ENCODE peak calls at places on chromosomes 16 and 17, in seven cellular contexts. One of them, this sample, is unnamed.

GRCh38 chr17:68599091-68599872 is 1.9 kb downstream of the FAM20A start:
- DNase-seq in fibroblast of the aortic adventitia: peak; percentile 84
- DNase-seq in HS-5: peak; percentile 80
- DNase-seq in RWPE1: no peak
- DNase-seq in breast epithelium: no peak
- DNase-seq in SK-N-DZ: no peak
- DNase-seq in T-helper 17 cell: no peak
- DNase-seq in this sample: no peak

GRCh38 chr16:80899804-80900592 is 95.6 kb upstream of the CDYL2 start:
- DNase-seq in HS-5: peak; percentile 2
- DNase-seq in T-helper 17 cell: no peak
- DNase-seq in RWPE1: no peak
- DNase-seq in fibroblast of the aortic adventitia: peak; percentile 98
- DNase-seq in breast epithelium: peak; percentile 83
- DNase-seq in SK-N-DZ: peak; percentile 41
- DNase-seq in this sample: no peak

GRCh38 chr16:8712589-8713361 is 38.4 kb downstream of the ABAT start:
- DNase-seq in breast epithelium: no peak
- DNase-seq in HS-5: no peak
- DNase-seq in T-helper 17 cell: no peak
- DNase-seq in RWPE1: no peak
- DNase-seq in SK-N-DZ: peak; percentile 96
- DNase-seq in fibroblast of the aortic adventitia: no peak
- DNase-seq in this sample: peak; percentile 90

GRCh38 chr17:81043725-81044427 is 8.9 kb downstream of the BAIAP2 start:
- DNase-seq in RWPE1: peak; percentile 92
- DNase-seq in T-helper 17 cell: no peak
- DNase-seq in breast epithelium: peak; percentile 90
- DNase-seq in HS-5: no peak
- DNase-seq in fibroblast of the aortic adventitia: peak; percentile 27
- DNase-seq in SK-N-DZ: no peak
- DNase-seq in this sample: no peak

GRCh38 chr16:3582276-3583165 is 5.3 kb upstream of the NLRC3 start:
- DNase-seq in breast epithelium: no peak
- DNase-seq in T-helper 17 cell: no peak
- DNase-seq in SK-N-DZ: no peak
- DNase-seq in fibroblast of the aortic adventitia: no peak
- DNase-seq in HS-5: no peak
- DNase-seq in RWPE1: no peak
- DNase-seq in this sample: no peak

GRCh38 chr17:74373838-74374606 is 6.7 kb downstream of the GPR142 start:
- DNase-seq in breast epithelium: no peak
- DNase-seq in SK-N-DZ: peak; percentile 43
- DNase-seq in RWPE1: no peak
- DNase-seq in T-helper 17 cell: no peak
- DNase-seq in HS-5: no peak
- DNase-seq in fibroblast of the aortic adventitia: no peak
- DNase-seq in this sample: peak; percentile 41

GRCh38 chr17:6793748-6794493 is 17.9 kb downstream of the FBXO39 start:
- DNase-seq in breast epithelium: no peak
- DNase-seq in T-helper 17 cell: no peak
- DNase-seq in SK-N-DZ: no peak
- DNase-seq in fibroblast of the aortic adventitia: no peak
- DNase-seq in HS-5: no peak
- DNase-seq in RWPE1: no peak
- DNase-seq in this sample: no peak

GRCh38 chr17:13725286-13725990 is 123.7 kb upstream of the HS3ST3A1 start:
- DNase-seq in HS-5: no peak
- DNase-seq in RWPE1: peak; percentile 7
- DNase-seq in breast epithelium: no peak
- DNase-seq in T-helper 17 cell: no peak
- DNase-seq in SK-N-DZ: no peak
- DNase-seq in fibroblast of the aortic adventitia: peak; percentile 49
- DNase-seq in this sample: no peak

GRCh38 chr16:48383877-48384304 is 1.3 kb downstream of the SIAH1 start:
- DNase-seq in RWPE1: peak; percentile 18
- DNase-seq in breast epithelium: no peak
- DNase-seq in fibroblast of the aortic adventitia: no peak
- DNase-seq in HS-5: no peak
- DNase-seq in SK-N-DZ: peak; percentile 45
- DNase-seq in T-helper 17 cell: no peak
- DNase-seq in this sample: no peak

GRCh38 chr17:29596811-29597210 is 3.9 kb downstream of the ANKRD13B start:
- DNase-seq in HS-5: no peak
- DNase-seq in T-helper 17 cell: no peak
- DNase-seq in RWPE1: no peak
- DNase-seq in fibroblast of the aortic adventitia: no peak
- DNase-seq in breast epithelium: no peak
- DNase-seq in SK-N-DZ: no peak
- DNase-seq in this sample: no peak

GRCh38 chr16:52399116-52399515 is 147.8 kb downstream of the TOX3 start:
- DNase-seq in SK-N-DZ: no peak
- DNase-seq in breast epithelium: no peak
- DNase-seq in RWPE1: no peak
- DNase-seq in T-helper 17 cell: no peak
- DNase-seq in HS-5: no peak
- DNase-seq in fibroblast of the aortic adventitia: no peak
- DNase-seq in this sample: no peak

GRCh38 chr17:18145811-18146210 is 37.3 kb downstream of the MYO15A start:
- DNase-seq in T-helper 17 cell: no peak
- DNase-seq in SK-N-DZ: no peak
- DNase-seq in breast epithelium: no peak
- DNase-seq in RWPE1: no peak
- DNase-seq in HS-5: no peak
- DNase-seq in fibroblast of the aortic adventitia: no peak
- DNase-seq in this sample: no peak

GRCh38 chr16:48542966-48543365 is 67.0 kb downstream of the N4BP1 start:
- DNase-seq in SK-N-DZ: no peak
- DNase-seq in breast epithelium: no peak
- DNase-seq in T-helper 17 cell: no peak
- DNase-seq in fibroblast of the aortic adventitia: no peak
- DNase-seq in RWPE1: no peak
- DNase-seq in HS-5: no peak
- DNase-seq in this sample: no peak

GRCh38 chr16:52086901-52087300 is 460.0 kb downstream of the TOX3 start:
- DNase-seq in HS-5: no peak
- DNase-seq in fibroblast of the aortic adventitia: no peak
- DNase-seq in T-helper 17 cell: no peak
- DNase-seq in SK-N-DZ: no peak
- DNase-seq in breast epithelium: no peak
- DNase-seq in RWPE1: no peak
- DNase-seq in this sample: no peak

GRCh38 chr17:3529817-3530741 is 27.5 kb downstream of the TRPV3 start:
- DNase-seq in breast epithelium: no peak
- DNase-seq in T-helper 17 cell: no peak
- DNase-seq in HS-5: no peak
- DNase-seq in fibroblast of the aortic adventitia: peak; percentile 96
- DNase-seq in RWPE1: no peak
- DNase-seq in SK-N-DZ: no peak
- DNase-seq in this sample: no peak

GRCh38 chr16:55508941-55509920 is at the start of gene LPCAT2:
- DNase-seq in T-helper 17 cell: no peak
- DNase-seq in RWPE1: peak; percentile 92
- DNase-seq in fibroblast of the aortic adventitia: peak; percentile 90
- DNase-seq in SK-N-DZ: no peak
- DNase-seq in breast epithelium: peak; percentile 69
- DNase-seq in HS-5: peak; percentile 54
- DNase-seq in this sample: no peak

GRCh38 chr16:14155572-14156213 is 84.6 kb downstream of the MRTFB start:
- DNase-seq in SK-N-DZ: no peak
- DNase-seq in HS-5: no peak
- DNase-seq in breast epithelium: no peak
- DNase-seq in fibroblast of the aortic adventitia: no peak
- DNase-seq in T-helper 17 cell: no peak
- DNase-seq in RWPE1: no peak
- DNase-seq in this sample: no peak

GRCh38 chr17:45353047-45353446 is 36.2 kb upstream of the MAP3K14 start:
- DNase-seq in breast epithelium: no peak
- DNase-seq in T-helper 17 cell: no peak
- DNase-seq in fibroblast of the aortic adventitia: no peak
- DNase-seq in RWPE1: no peak
- DNase-seq in HS-5: no peak
- DNase-seq in SK-N-DZ: no peak
- DNase-seq in this sample: no peak

GRCh38 chr17:70060415-70060814 is 14.6 kb upstream of the KCNJ16 start:
- DNase-seq in breast epithelium: no peak
- DNase-seq in T-helper 17 cell: no peak
- DNase-seq in RWPE1: no peak
- DNase-seq in HS-5: no peak
- DNase-seq in fibroblast of the aortic adventitia: peak; percentile 75
- DNase-seq in SK-N-DZ: no peak
- DNase-seq in this sample: no peak

GRCh38 chr17:15261063-15261817 is 3.9 kb downstream of the PMP22 start:
- DNase-seq in T-helper 17 cell: no peak
- DNase-seq in SK-N-DZ: no peak
- DNase-seq in RWPE1: no peak
- DNase-seq in fibroblast of the aortic adventitia: peak; percentile 63
- DNase-seq in breast epithelium: peak; percentile 52
- DNase-seq in HS-5: no peak
- DNase-seq in this sample: no peak

GRCh38 chr16:53045554-53046250 is 7.0 kb downstream of the CHD9NB start:
- DNase-seq in HS-5: no peak
- DNase-seq in T-helper 17 cell: no peak
- DNase-seq in SK-N-DZ: no peak
- DNase-seq in RWPE1: no peak
- DNase-seq in breast epithelium: no peak
- DNase-seq in fibroblast of the aortic adventitia: no peak
- DNase-seq in this sample: no peak

GRCh38 chr17:47295874-47296255 is 27.9 kb upstream of the EFCAB13 start:
- DNase-seq in breast epithelium: no peak
- DNase-seq in RWPE1: no peak
- DNase-seq in fibroblast of the aortic adventitia: no peak
- DNase-seq in T-helper 17 cell: no peak
- DNase-seq in SK-N-DZ: no peak
- DNase-seq in HS-5: no peak
- DNase-seq in this sample: no peak

GRCh38 chr17:43324205-43324893 is 74.4 kb upstream of the ARL4D start:
- DNase-seq in breast epithelium: no peak
- DNase-seq in SK-N-DZ: peak; percentile 50
- DNase-seq in HS-5: no peak
- DNase-seq in RWPE1: no peak
- DNase-seq in T-helper 17 cell: no peak
- DNase-seq in fibroblast of the aortic adventitia: no peak
- DNase-seq in this sample: no peak

GRCh38 chr16:73036074-73036826 is 11.7 kb downstream of the ZFHX3 start:
- DNase-seq in SK-N-DZ: no peak
- DNase-seq in breast epithelium: no peak
- DNase-seq in fibroblast of the aortic adventitia: no peak
- DNase-seq in HS-5: no peak
- DNase-seq in T-helper 17 cell: no peak
- DNase-seq in RWPE1: no peak
- DNase-seq in this sample: no peak

GRCh38 chr17:45131294-45131615 is 1.1 kb downstream of the PLCD3 start:
- DNase-seq in HS-5: no peak
- DNase-seq in T-helper 17 cell: no peak
- DNase-seq in RWPE1: no peak
- DNase-seq in breast epithelium: no peak
- DNase-seq in fibroblast of the aortic adventitia: no peak
- DNase-seq in SK-N-DZ: no peak
- DNase-seq in this sample: no peak

GRCh38 chr16:31706318-31706717 is 167.3 kb upstream of the ZNF267 start:
- DNase-seq in fibroblast of the aortic adventitia: no peak
- DNase-seq in SK-N-DZ: no peak
- DNase-seq in HS-5: no peak
- DNase-seq in RWPE1: no peak
- DNase-seq in T-helper 17 cell: no peak
- DNase-seq in breast epithelium: no peak
- DNase-seq in this sample: no peak